ENCODE peak calls at places on chromosome 2, in seven cellular contexts. One of them, this sample, is unnamed. For H3K36me3 and H3K4me1, the result is how much of the 10 kb centered on the place peaks cover.

GRCh38 chr2:37851428-37851827 is 73.7 kb upstream of the RMDN2 start:
- DNase-seq in cardiac muscle cell: no peak
- DNase-seq in stomach: no peak
- DNase-seq in heart left ventricle: no peak
- DNase-seq in Peyer's patch: no peak
- DNase-seq in lung: no peak
- DNase-seq in CD8-positive, alpha-beta memory T cell: no peak
- DNase-seq in this sample: no peak

GRCh38 chr2:232377841-232378734 is 463 bp upstream of the ALPP start:
- DNase-seq in CD8-positive, alpha-beta memory T cell: no peak
- DNase-seq in lung: no peak
- DNase-seq in cardiac muscle cell: no peak
- DNase-seq in heart left ventricle: no peak
- DNase-seq in stomach: no peak
- DNase-seq in Peyer's patch: no peak
- DNase-seq in this sample: no peak

GRCh38 chr2:39620067-39620466 is 45.6 kb upstream of the TMEM178A start:
- DNase-seq in stomach: peak
- DNase-seq in heart left ventricle: peak
- DNase-seq in cardiac muscle cell: no peak
- DNase-seq in Peyer's patch: peak
- DNase-seq in lung: peak
- DNase-seq in CD8-positive, alpha-beta memory T cell: no peak
- DNase-seq in this sample: peak

GRCh38 chr2:178484245-178485041 is 4.2 kb downstream of the PLEKHA3 start:
- DNase-seq in lung: no peak
- DNase-seq in Peyer's patch: peak
- DNase-seq in cardiac muscle cell: no peak
- DNase-seq in heart left ventricle: peak
- DNase-seq in CD8-positive, alpha-beta memory T cell: no peak
- DNase-seq in stomach: peak
- DNase-seq in this sample: peak

GRCh38 chr2:4151521-4151920 is 448.1 kb downstream of the DCDC2C start:
- DNase-seq in cardiac muscle cell: no peak
- DNase-seq in Peyer's patch: no peak
- DNase-seq in heart left ventricle: no peak
- DNase-seq in stomach: no peak
- DNase-seq in CD8-positive, alpha-beta memory T cell: no peak
- DNase-seq in lung: no peak
- DNase-seq in this sample: no peak

GRCh38 chr2:10680957-10681356 is 8.8 kb downstream of the NOL10 start:
- DNase-seq in cardiac muscle cell: no peak
- DNase-seq in heart left ventricle: no peak
- DNase-seq in CD8-positive, alpha-beta memory T cell: no peak
- DNase-seq in Peyer's patch: no peak
- DNase-seq in stomach: no peak
- DNase-seq in lung: no peak
- DNase-seq in this sample: no peak

GRCh38 chr2:134142341-134142738 is 111.5 kb upstream of the MGAT5 start:
- DNase-seq in CD8-positive, alpha-beta memory T cell: no peak
- DNase-seq in heart left ventricle: no peak
- DNase-seq in Peyer's patch: no peak
- DNase-seq in lung: no peak
- DNase-seq in cardiac muscle cell: no peak
- DNase-seq in stomach: no peak
- DNase-seq in this sample: no peak

GRCh38 chr2:207338220-207338607 is 172.5 kb upstream of the KLF7 start:
- DNase-seq in CD8-positive, alpha-beta memory T cell: no peak
- DNase-seq in heart left ventricle: no peak
- DNase-seq in lung: no peak
- DNase-seq in Peyer's patch: no peak
- DNase-seq in cardiac muscle cell: no peak
- DNase-seq in stomach: no peak
- DNase-seq in this sample: no peak

GRCh38 chr2:72036173-72036545 is 111.5 kb downstream of the CYP26B1 start:
- DNase-seq in cardiac muscle cell: no peak
- DNase-seq in heart left ventricle: no peak
- DNase-seq in lung: no peak
- DNase-seq in CD8-positive, alpha-beta memory T cell: no peak
- DNase-seq in stomach: no peak
- DNase-seq in Peyer's patch: no peak
- DNase-seq in this sample: no peak

GRCh38 chr2:113200736-113201490 is 27.1 kb downstream of the PSD4 start:
- DNase-seq in Peyer's patch: no peak
- DNase-seq in CD8-positive, alpha-beta memory T cell: no peak
- DNase-seq in lung: no peak
- DNase-seq in heart left ventricle: no peak
- DNase-seq in stomach: no peak
- DNase-seq in cardiac muscle cell: no peak
- DNase-seq in this sample: no peak

GRCh38 chr2:11988691-11989465 is 242.4 kb downstream of the LPIN1 start:
- DNase-seq in lung: no peak
- DNase-seq in stomach: no peak
- DNase-seq in CD8-positive, alpha-beta memory T cell: no peak
- DNase-seq in heart left ventricle: peak
- DNase-seq in cardiac muscle cell: no peak
- DNase-seq in Peyer's patch: no peak
- DNase-seq in this sample: no peak

GRCh38 chr2:75548036-75548573 is 12.6 kb downstream of the EVA1A start:
- DNase-seq in CD8-positive, alpha-beta memory T cell: no peak
- DNase-seq in cardiac muscle cell: no peak
- DNase-seq in Peyer's patch: no peak
- DNase-seq in stomach: peak
- DNase-seq in lung: peak
- DNase-seq in heart left ventricle: no peak
- DNase-seq in this sample: peak

GRCh38 chr2:68774569-68775271 is 40.1 kb downstream of the ARHGAP25 start:
- DNase-seq in CD8-positive, alpha-beta memory T cell: peak
- DNase-seq in heart left ventricle: peak
- DNase-seq in Peyer's patch: peak
- DNase-seq in cardiac muscle cell: no peak
- DNase-seq in stomach: peak
- DNase-seq in lung: peak
- DNase-seq in this sample: peak

GRCh38 chr2:197674060-197674459 is 1.3 kb downstream of the RFTN2 start:
- DNase-seq in stomach: no peak
- DNase-seq in CD8-positive, alpha-beta memory T cell: no peak
- DNase-seq in heart left ventricle: no peak
- DNase-seq in lung: no peak
- DNase-seq in cardiac muscle cell: no peak
- DNase-seq in Peyer's patch: no peak
- DNase-seq in this sample: no peak

GRCh38 chr2:9336209-9336533 is 87.2 kb downstream of the ITGB1BP1 start:
- DNase-seq in Peyer's patch: peak
- DNase-seq in CD8-positive, alpha-beta memory T cell: no peak
- DNase-seq in cardiac muscle cell: no peak
- DNase-seq in lung: no peak
- DNase-seq in stomach: no peak
- DNase-seq in heart left ventricle: no peak
- DNase-seq in this sample: no peak

GRCh38 chr2:48767330-48767729 is 11.8 kb upstream of the LHCGR start:
- DNase-seq in CD8-positive, alpha-beta memory T cell: no peak
- DNase-seq in Peyer's patch: no peak
- DNase-seq in cardiac muscle cell: peak
- DNase-seq in heart left ventricle: no peak
- DNase-seq in lung: no peak
- DNase-seq in stomach: no peak
- DNase-seq in this sample: no peak

GRCh38 chr2:138531913-138532312 is 30.3 kb downstream of the SPOPL start:
- DNase-seq in stomach: no peak
- DNase-seq in CD8-positive, alpha-beta memory T cell: no peak
- DNase-seq in cardiac muscle cell: peak
- DNase-seq in lung: no peak
- DNase-seq in Peyer's patch: no peak
- DNase-seq in heart left ventricle: no peak
- DNase-seq in this sample: no peak

GRCh38 chr2:11411768-11412448 is 54.1 kb downstream of the E2F6 start:
- DNase-seq in Peyer's patch: peak
- DNase-seq in CD8-positive, alpha-beta memory T cell: no peak
- DNase-seq in cardiac muscle cell: peak
- DNase-seq in lung: no peak
- DNase-seq in stomach: peak
- DNase-seq in heart left ventricle: peak
- DNase-seq in this sample: peak

GRCh38 chr2:23524261-23524706 is 139.3 kb downstream of the KLHL29 start:
- DNase-seq in lung: no peak
- DNase-seq in CD8-positive, alpha-beta memory T cell: no peak
- DNase-seq in stomach: no peak
- DNase-seq in Peyer's patch: no peak
- DNase-seq in cardiac muscle cell: no peak
- DNase-seq in heart left ventricle: no peak
- DNase-seq in this sample: peak

GRCh38 chr2:36357506-36358316 is 2.1 kb downstream of the CRIM1 start:
- DNase-seq in lung: no peak
- DNase-seq in cardiac muscle cell: peak
- DNase-seq in CD8-positive, alpha-beta memory T cell: peak
- DNase-seq in heart left ventricle: peak
- DNase-seq in Peyer's patch: peak
- DNase-seq in stomach: no peak
- DNase-seq in this sample: peak

GRCh38 chr2:67082813-67083212 is 314.3 kb upstream of the ETAA1 start:
- DNase-seq in stomach: no peak
- DNase-seq in CD8-positive, alpha-beta memory T cell: no peak
- DNase-seq in Peyer's patch: no peak
- DNase-seq in heart left ventricle: no peak
- DNase-seq in cardiac muscle cell: no peak
- DNase-seq in lung: no peak
- DNase-seq in this sample: no peak

GRCh38 chr2:224561234-224562005 is 23.7 kb downstream of the CUL3 start:
- DNase-seq in stomach: no peak
- DNase-seq in lung: no peak
- DNase-seq in cardiac muscle cell: no peak
- DNase-seq in heart left ventricle: no peak
- DNase-seq in CD8-positive, alpha-beta memory T cell: no peak
- DNase-seq in Peyer's patch: no peak
- DNase-seq in this sample: no peak

GRCh38 chr2:236088368-236089057 is 79.7 kb downstream of the GBX2 start:
- DNase-seq in cardiac muscle cell: no peak
- DNase-seq in CD8-positive, alpha-beta memory T cell: no peak
- DNase-seq in stomach: no peak
- DNase-seq in lung: no peak
- DNase-seq in heart left ventricle: no peak
- DNase-seq in Peyer's patch: no peak
- DNase-seq in this sample: no peak

GRCh38 chr2:236086403-236086970 is 81.7 kb downstream of the GBX2 start:
- DNase-seq in stomach: no peak
- DNase-seq in cardiac muscle cell: no peak
- DNase-seq in heart left ventricle: no peak
- DNase-seq in lung: no peak
- DNase-seq in CD8-positive, alpha-beta memory T cell: no peak
- DNase-seq in Peyer's patch: no peak
- DNase-seq in this sample: no peak

GRCh38 chr2:236085211-236085610 is 83.0 kb downstream of the GBX2 start:
- DNase-seq in stomach: no peak
- DNase-seq in Peyer's patch: no peak
- DNase-seq in cardiac muscle cell: no peak
- DNase-seq in heart left ventricle: no peak
- DNase-seq in CD8-positive, alpha-beta memory T cell: no peak
- DNase-seq in lung: no peak
- DNase-seq in this sample: no peak

GRCh38 chr2:236085647-236086046 is 82.5 kb downstream of the GBX2 start:
- DNase-seq in heart left ventricle: no peak
- DNase-seq in cardiac muscle cell: peak
- DNase-seq in Peyer's patch: no peak
- DNase-seq in stomach: no peak
- DNase-seq in CD8-positive, alpha-beta memory T cell: no peak
- DNase-seq in lung: no peak
- DNase-seq in this sample: no peak

GRCh38 chr2:236086971-236087465 is 81.2 kb downstream of the GBX2 start:
- DNase-seq in heart left ventricle: no peak
- DNase-seq in stomach: no peak
- DNase-seq in Peyer's patch: no peak
- DNase-seq in CD8-positive, alpha-beta memory T cell: no peak
- DNase-seq in lung: no peak
- DNase-seq in cardiac muscle cell: no peak
- DNase-seq in this sample: no peak
- H3K4me3 ChIP-seq in heart left ventricle: no peak
- H3K4me3 ChIP-seq in stomach: no peak
- H3K4me3 ChIP-seq in Peyer's patch: no peak
- H3K4me3 ChIP-seq in CD8-positive, alpha-beta memory T cell: no peak
- H3K4me3 ChIP-seq in lung: no peak
- H3K4me3 ChIP-seq in cardiac muscle cell: no peak
- H3K4me3 ChIP-seq in this sample: no peak

GRCh38 chr2:239157766-239158165 is 243.1 kb downstream of the HDAC4 start:
- DNase-seq in stomach: peak
- DNase-seq in Peyer's patch: peak
- DNase-seq in CD8-positive, alpha-beta memory T cell: no peak
- DNase-seq in cardiac muscle cell: peak
- DNase-seq in heart left ventricle: no peak
- DNase-seq in lung: no peak
- DNase-seq in this sample: peak

GRCh38 chr2:239157269-239157668 is 243.6 kb downstream of the HDAC4 start:
- DNase-seq in heart left ventricle: no peak
- DNase-seq in stomach: peak
- DNase-seq in Peyer's patch: peak
- DNase-seq in lung: no peak
- DNase-seq in cardiac muscle cell: no peak
- DNase-seq in CD8-positive, alpha-beta memory T cell: no peak
- DNase-seq in this sample: no peak

GRCh38 chr2:239160226-239161143 is 240.3 kb downstream of the HDAC4 start:
- DNase-seq in heart left ventricle: no peak
- DNase-seq in cardiac muscle cell: no peak
- DNase-seq in Peyer's patch: peak
- DNase-seq in stomach: peak
- DNase-seq in CD8-positive, alpha-beta memory T cell: no peak
- DNase-seq in lung: no peak
- DNase-seq in this sample: no peak

GRCh38 chr2:239159476-239159911 is 241.3 kb downstream of the HDAC4 start:
- DNase-seq in CD8-positive, alpha-beta memory T cell: no peak
- DNase-seq in heart left ventricle: no peak
- DNase-seq in Peyer's patch: peak
- DNase-seq in cardiac muscle cell: no peak
- DNase-seq in lung: no peak
- DNase-seq in stomach: peak
- DNase-seq in this sample: no peak

GRCh38 chr2:239158641-239159475 is 242.0 kb downstream of the HDAC4 start:
- DNase-seq in lung: no peak
- DNase-seq in CD8-positive, alpha-beta memory T cell: no peak
- DNase-seq in heart left ventricle: no peak
- DNase-seq in stomach: peak
- DNase-seq in cardiac muscle cell: no peak
- DNase-seq in Peyer's patch: peak
- DNase-seq in this sample: no peak
- H3K36me3 ChIP-seq in lung: under half
- H3K36me3 ChIP-seq in CD8-positive, alpha-beta memory T cell: under half
- H3K36me3 ChIP-seq in heart left ventricle: under half
- H3K36me3 ChIP-seq in stomach: under half
- H3K36me3 ChIP-seq in cardiac muscle cell: under half
- H3K36me3 ChIP-seq in Peyer's patch: under half
- H3K36me3 ChIP-seq in this sample: under half

GRCh38 chr2:136065384-136065783 is 52.6 kb downstream of the CXCR4 start:
- DNase-seq in cardiac muscle cell: no peak
- DNase-seq in lung: no peak
- DNase-seq in stomach: no peak
- DNase-seq in CD8-positive, alpha-beta memory T cell: no peak
- DNase-seq in heart left ventricle: no peak
- DNase-seq in Peyer's patch: no peak
- DNase-seq in this sample: no peak
- H3K4me1 ChIP-seq in cardiac muscle cell: under half
- H3K4me1 ChIP-seq in lung: under half
- H3K4me1 ChIP-seq in stomach: under half
- H3K4me1 ChIP-seq in CD8-positive, alpha-beta memory T cell: under half
- H3K4me1 ChIP-seq in heart left ventricle: under half
- H3K4me1 ChIP-seq in Peyer's patch: under half
- H3K4me1 ChIP-seq in this sample: under half

GRCh38 chr2:215833531-215834162 is 179.7 kb downstream of the MREG start:
- DNase-seq in stomach: no peak
- DNase-seq in CD8-positive, alpha-beta memory T cell: no peak
- DNase-seq in cardiac muscle cell: no peak
- DNase-seq in Peyer's patch: no peak
- DNase-seq in heart left ventricle: no peak
- DNase-seq in lung: no peak
- DNase-seq in this sample: no peak
- H3K4me3 ChIP-seq in stomach: no peak
- H3K4me3 ChIP-seq in CD8-positive, alpha-beta memory T cell: no peak
- H3K4me3 ChIP-seq in cardiac muscle cell: no peak
- H3K4me3 ChIP-seq in Peyer's patch: no peak
- H3K4me3 ChIP-seq in heart left ventricle: no peak
- H3K4me3 ChIP-seq in lung: no peak
- H3K4me3 ChIP-seq in this sample: no peak

This sample was measured in body of pancreas.